ENCODE peak calls at places on chromosomes 4 and X, in seven cellular contexts. G is foreskin fibroblast, E is GM13976, I is AG09309, C is MM.1S, H is colonic mucosa, Z is breast epithelium. R is an unnamed sample.

GRCh38 chrX:150503898-150504219 is 64.6 kb upstream of the MTM1 start:
- DNase-seq in G (no peak), E (no peak), I (no peak), C (no peak), H (peak; percentile 64), Z (no peak), R (no peak)

GRCh38 chrX:54492340-54492739 is 3.7 kb downstream of the FGD1 start:
- DNase-seq in G (peak; percentile 73), E (no peak), I (no peak), C (no peak), H (no peak), Z (no peak), R (no peak)

GRCh38 chr4:28921886-28922285 is 1798.3 kb upstream of the PCDH7 start:
- DNase-seq in G (no peak), E (no peak), I (no peak), C (no peak), H (no peak), Z (no peak), R (no peak)

GRCh38 chr4:21888195-21888976 is 60.2 kb downstream of the KCNIP4 start:
- DNase-seq in G (peak; percentile 86), E (no peak), I (peak; percentile 87), C (peak; percentile 24), H (no peak), Z (no peak), R (no peak)

GRCh38 chr4:139170932-139171331 is 6.1 kb downstream of the ELF2 start:
- DNase-seq in G (no peak), E (no peak), I (no peak), C (no peak), H (no peak), Z (no peak), R (no peak)

GRCh38 chr4:69858683-69859082 is 1.3 kb downstream of the SULT1E1 start:
- DNase-seq in G (no peak), E (no peak), I (no peak), C (no peak), H (no peak), Z (no peak), R (no peak)

GRCh38 chr4:110483516-110483915 is 7.6 kb downstream of the ENPEP start:
- DNase-seq in G (peak; percentile 16), E (no peak), I (no peak), C (no peak), H (no peak), Z (no peak), R (no peak)

GRCh38 chrX:150086371-150086770 is 148.1 kb upstream of the EOLA2 start:
- DNase-seq in G (no peak), E (no peak), I (no peak), C (no peak), H (no peak), Z (no peak), R (no peak)

GRCh38 chr4:70589785-70590184 is 2.3 kb upstream of the AMBN start:
- DNase-seq in G (no peak), E (peak; percentile 32), I (no peak), C (no peak), H (no peak), Z (no peak), R (no peak)

GRCh38 chr4:138199568-138200235 is 42.4 kb downstream of the SLC7A11 start:
- DNase-seq in G (no peak), E (no peak), I (no peak), C (no peak), H (peak; percentile 75), Z (no peak), R (no peak)

GRCh38 chr4:150385606-150386005 is 196.3 kb upstream of the MAB21L2 start:
- DNase-seq in G (peak; percentile 91), E (no peak), I (peak; percentile 97), C (no peak), H (no peak), Z (no peak), R (no peak)

GRCh38 chrX:153924149-153924861 is 1.8 kb downstream of the ARHGAP4 start:
- DNase-seq in G (peak; percentile 32), E (no peak), I (no peak), C (peak; percentile 42), H (no peak), Z (no peak), R (peak; percentile 62)

DNA sequence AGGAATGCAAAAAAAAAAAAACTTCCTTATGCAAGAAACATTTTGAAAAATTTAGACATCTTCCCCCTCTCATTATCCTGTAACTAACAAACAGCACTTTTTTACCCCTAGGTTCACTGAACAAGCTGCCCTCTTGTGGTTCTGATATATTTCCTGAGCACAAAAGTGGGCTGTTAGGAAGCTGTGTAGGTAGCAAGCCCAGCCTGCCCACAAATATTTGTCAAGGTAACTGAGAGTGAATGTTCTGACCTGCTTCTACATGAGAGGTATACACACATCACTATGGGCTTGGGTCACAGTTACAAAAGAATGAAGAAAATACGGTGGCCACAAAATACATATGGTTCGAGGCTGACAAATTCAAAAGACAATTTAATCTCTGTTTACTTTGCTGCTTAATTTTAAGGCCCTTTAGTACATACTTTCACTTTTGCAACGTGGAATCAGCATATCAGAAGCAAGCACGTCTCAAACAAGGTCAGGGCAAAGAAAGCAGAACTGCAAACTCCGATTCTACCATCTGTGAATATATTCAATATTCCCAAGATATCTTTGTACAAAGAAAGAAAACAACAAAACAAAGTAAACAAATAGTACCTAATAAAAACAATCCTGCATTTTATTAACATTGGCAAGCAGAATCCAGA is 78.6 kb downstream of the RBM47 start:
- DNase-seq in G (no peak), E (peak; percentile 62), I (no peak), C (peak; percentile 89), H (peak; percentile 38), Z (peak; percentile 30), R (no peak)
- TF ChIP-seq CTCF in G (peak; percentile 35), E (peak; percentile 34), I (peak; percentile 49), C (peak; percentile 54), H (peak; percentile 15), Z (no peak), R (peak; percentile 33)

GRCh38 chr4:163191999-163192398 is 25.3 kb upstream of the NAF1 start:
- DNase-seq in G (no peak), E (no peak), I (no peak), C (peak; percentile 28), H (no peak), Z (no peak), R (no peak)
- TF ChIP-seq CTCF in G (peak; percentile 26), E (no peak), I (peak; percentile 40), C (peak; percentile 48), H (no peak), Z (no peak), R (no peak)

GRCh38 chrX:87517571-87518141 is at the start of gene KLHL4:
- DNase-seq in G (no peak), E (no peak), I (no peak), C (peak; percentile 94), H (no peak), Z (no peak), R (no peak)
- TF ChIP-seq CTCF in G (no peak), E (no peak), I (no peak), C (no peak), H (no peak), Z (no peak), R (no peak)

GRCh38 chrX:130024127-130024526 is 41.7 kb downstream of the BCORL1 start:
- DNase-seq in G (peak; percentile 47), E (peak; percentile 91), I (no peak), C (peak; percentile 72), H (peak; percentile 83), Z (peak; percentile 38), R (peak; percentile 85)
- TF ChIP-seq CTCF in G (no peak), E (no peak), I (no peak), C (no peak), H (no peak), Z (no peak), R (no peak)

DNA sequence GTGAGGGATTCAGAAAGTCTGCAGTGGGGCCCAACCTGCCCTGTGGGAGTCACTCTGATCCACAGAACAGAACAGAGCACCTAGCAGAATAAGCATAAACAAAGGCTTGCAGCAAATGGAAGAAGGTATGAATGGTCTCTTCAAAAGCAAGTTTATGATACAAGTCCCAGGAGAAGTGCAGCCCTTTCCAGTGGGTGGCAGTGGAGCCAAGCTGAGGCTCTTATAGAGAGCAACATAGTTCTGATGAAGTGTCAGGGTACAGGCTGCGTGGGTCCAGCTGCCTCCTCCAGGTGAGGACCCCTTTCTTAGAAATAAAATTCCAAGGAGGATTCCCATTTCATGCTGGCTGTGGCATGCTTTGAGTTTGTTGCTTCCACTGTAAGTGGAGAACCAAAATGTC is 88.8 kb upstream of the PAK3 start:
- DNase-seq in G (no peak), E (no peak), I (no peak), C (no peak), H (no peak), Z (no peak), R (no peak)
- TF ChIP-seq CTCF in G (no peak), E (no peak), I (peak; percentile 13), C (no peak), H (no peak), Z (no peak), R (no peak)

GRCh38 chr4:6909113-6909969 is at the start of gene TBC1D14:
- DNase-seq in G (peak; percentile 82), E (peak; percentile 97), I (no peak), C (peak; percentile 84), H (peak; percentile 86), Z (peak; percentile 80), R (peak; percentile 84)
- TF ChIP-seq CTCF in G (no peak), E (no peak), I (peak; percentile 6), C (peak; percentile 9), H (no peak), Z (peak; percentile 36), R (no peak)

GRCh38 chr4:183124228-183124627 is 25.2 kb downstream of the WWC2 start:
- DNase-seq in G (no peak), E (no peak), I (no peak), C (no peak), H (no peak), Z (no peak), R (no peak)

GRCh38 chr4:183118141-183118540 is 19.1 kb downstream of the WWC2 start:
- DNase-seq in G (no peak), E (no peak), I (no peak), C (no peak), H (no peak), Z (no peak), R (no peak)

DNA sequence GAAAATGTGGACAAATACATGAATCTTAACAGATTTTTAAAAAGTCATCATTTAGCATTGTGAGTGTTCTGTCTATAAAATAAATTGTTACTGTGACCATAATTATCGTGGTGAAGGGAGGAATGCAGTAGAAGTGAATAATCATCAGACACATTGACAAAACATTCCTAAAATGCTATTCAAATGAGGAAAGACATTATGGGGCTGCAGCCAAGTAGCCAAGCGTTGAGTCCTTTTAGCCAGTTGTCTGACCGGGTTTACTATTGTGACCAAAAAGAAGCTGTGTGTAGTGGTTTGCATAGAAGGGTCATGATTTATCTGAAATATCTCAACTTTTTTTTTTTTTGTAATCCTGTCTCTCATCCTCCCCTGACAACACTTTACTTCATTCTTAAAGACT is 19.5 kb downstream of the WWC2 start:
- DNase-seq in G (peak; percentile 74), E (no peak), I (peak; percentile 70), C (no peak), H (no peak), Z (no peak), R (no peak)
- TF ChIP-seq CTCF in G (no peak), E (no peak), I (no peak), C (no peak), H (no peak), Z (no peak), R (no peak)

GRCh38 chrX:10966057-10966456 is 145.1 kb upstream of the HCCS start:
- DNase-seq in G (no peak), E (no peak), I (no peak), C (no peak), H (no peak), Z (no peak), R (no peak)
- TF ChIP-seq CTCF in G (no peak), E (no peak), I (no peak), C (no peak), H (no peak), Z (no peak), R (no peak)

GRCh38 chr4:127479031-127479622 is 153.6 kb upstream of the INTU start:
- DNase-seq in G (peak; percentile 16), E (no peak), I (no peak), C (peak; percentile 50), H (no peak), Z (no peak), R (no peak)
- TF ChIP-seq CTCF in G (peak; percentile 54), E (peak; percentile 23), I (peak; percentile 41), C (peak; percentile 68), H (peak; percentile 33), Z (peak; percentile 39), R (peak; percentile 59)

R was measured in CD14-positive monocyte.